ENCODE peak calls at places on chromosomes 3 and 15, in eight cellular contexts. One of them, this sample, is unnamed.

GRCh38 chr3:194522579-194523046 is 35.8 kb upstream of the ATP13A3 start:
- DNase-seq in PC-3: peak; percentile 82
- DNase-seq in cardiac muscle cell: peak; percentile 76
- DNase-seq in fibroblast of lung: peak; percentile 83
- DNase-seq in WERI-Rb-1: no peak
- DNase-seq in SK-N-SH: no peak
- DNase-seq in PC-9: peak; percentile 43
- DNase-seq in upper lobe of right lung: no peak
- DNase-seq in this sample: no peak

GRCh38 chr3:16936656-16937055 is 51.9 kb downstream of the PLCL2 start:
- DNase-seq in SK-N-SH: no peak
- DNase-seq in PC-9: no peak
- DNase-seq in PC-3: no peak
- DNase-seq in fibroblast of lung: no peak
- DNase-seq in WERI-Rb-1: no peak
- DNase-seq in cardiac muscle cell: no peak
- DNase-seq in upper lobe of right lung: no peak
- DNase-seq in this sample: no peak

GRCh38 chr15:77841376-77841775 is 208.7 kb upstream of the LINGO1 start:
- DNase-seq in WERI-Rb-1: no peak
- DNase-seq in SK-N-SH: no peak
- DNase-seq in upper lobe of right lung: peak; percentile 19
- DNase-seq in cardiac muscle cell: no peak
- DNase-seq in PC-9: no peak
- DNase-seq in PC-3: no peak
- DNase-seq in fibroblast of lung: no peak
- DNase-seq in this sample: no peak

GRCh38 chr3:30779686-30780287 is 114.7 kb downstream of the GADL1 start:
- DNase-seq in fibroblast of lung: no peak
- DNase-seq in SK-N-SH: peak; percentile 9
- DNase-seq in cardiac muscle cell: peak; percentile 59
- DNase-seq in PC-9: no peak
- DNase-seq in WERI-Rb-1: peak; percentile 46
- DNase-seq in upper lobe of right lung: no peak
- DNase-seq in PC-3: peak; percentile 72
- DNase-seq in this sample: no peak

GRCh38 chr3:105676621-105677300 is 192.1 kb downstream of the CBLB start:
- DNase-seq in fibroblast of lung: no peak
- DNase-seq in cardiac muscle cell: no peak
- DNase-seq in SK-N-SH: no peak
- DNase-seq in PC-9: no peak
- DNase-seq in WERI-Rb-1: no peak
- DNase-seq in upper lobe of right lung: no peak
- DNase-seq in PC-3: no peak
- DNase-seq in this sample: no peak

GRCh38 chr3:105656607-105657504 is 212.0 kb downstream of the CBLB start:
- DNase-seq in PC-9: no peak
- DNase-seq in upper lobe of right lung: no peak
- DNase-seq in WERI-Rb-1: no peak
- DNase-seq in fibroblast of lung: peak; percentile 21
- DNase-seq in SK-N-SH: no peak
- DNase-seq in cardiac muscle cell: no peak
- DNase-seq in PC-3: no peak
- DNase-seq in this sample: no peak

GRCh38 chr3:120796944-120797343 is 54.4 kb downstream of the GTF2E1 start:
- DNase-seq in upper lobe of right lung: no peak
- DNase-seq in WERI-Rb-1: no peak
- DNase-seq in cardiac muscle cell: no peak
- DNase-seq in SK-N-SH: no peak
- DNase-seq in fibroblast of lung: no peak
- DNase-seq in PC-3: no peak
- DNase-seq in PC-9: no peak
- DNase-seq in this sample: no peak

GRCh38 chr3:116815831-116816588 is 106.4 kb downstream of the TUSC7 start:
- DNase-seq in PC-9: no peak
- DNase-seq in fibroblast of lung: peak; percentile 55
- DNase-seq in upper lobe of right lung: no peak
- DNase-seq in WERI-Rb-1: peak; percentile 10
- DNase-seq in cardiac muscle cell: peak; percentile 0
- DNase-seq in PC-3: no peak
- DNase-seq in SK-N-SH: peak; percentile 49
- DNase-seq in this sample: no peak

GRCh38 chr3:150147776-150148175 is 177.1 kb upstream of the PFN2 start:
- DNase-seq in WERI-Rb-1: peak; percentile 33
- DNase-seq in cardiac muscle cell: peak; percentile 58
- DNase-seq in SK-N-SH: no peak
- DNase-seq in upper lobe of right lung: no peak
- DNase-seq in PC-3: peak; percentile 38
- DNase-seq in fibroblast of lung: peak; percentile 75
- DNase-seq in PC-9: no peak
- DNase-seq in this sample: no peak

GRCh38 chr15:56327721-56328502 is 37.3 kb upstream of the TEX9 start:
- DNase-seq in fibroblast of lung: peak; percentile 40
- DNase-seq in PC-3: peak; percentile 73
- DNase-seq in WERI-Rb-1: no peak
- DNase-seq in cardiac muscle cell: peak; percentile 41
- DNase-seq in SK-N-SH: no peak
- DNase-seq in upper lobe of right lung: no peak
- DNase-seq in PC-9: peak; percentile 78
- DNase-seq in this sample: no peak

GRCh38 chr3:141845407-141846049 is 30.9 kb upstream of the ATP1B3 start:
- DNase-seq in PC-9: no peak
- DNase-seq in SK-N-SH: no peak
- DNase-seq in WERI-Rb-1: peak; percentile 27
- DNase-seq in fibroblast of lung: no peak
- DNase-seq in PC-3: no peak
- DNase-seq in cardiac muscle cell: no peak
- DNase-seq in upper lobe of right lung: no peak
- DNase-seq in this sample: peak; percentile 31

GRCh38 chr3:139534444-139534812 is 5.1 kb downstream of the RBP1 start:
- DNase-seq in SK-N-SH: no peak
- DNase-seq in cardiac muscle cell: peak; percentile 87
- DNase-seq in fibroblast of lung: peak; percentile 95
- DNase-seq in PC-3: peak; percentile 87
- DNase-seq in upper lobe of right lung: no peak
- DNase-seq in PC-9: peak; percentile 70
- DNase-seq in WERI-Rb-1: peak; percentile 80
- DNase-seq in this sample: no peak

GRCh38 chr15:59991919-59992318 is 12.2 kb upstream of the FOXB1 start:
- DNase-seq in WERI-Rb-1: no peak
- DNase-seq in PC-9: no peak
- DNase-seq in SK-N-SH: no peak
- DNase-seq in PC-3: no peak
- DNase-seq in cardiac muscle cell: no peak
- DNase-seq in upper lobe of right lung: no peak
- DNase-seq in fibroblast of lung: no peak
- DNase-seq in this sample: no peak

GRCh38 chr15:48963524-48964113 is at the start of gene SHC4:
- DNase-seq in WERI-Rb-1: no peak
- DNase-seq in fibroblast of lung: peak; percentile 79
- DNase-seq in upper lobe of right lung: peak; percentile 67
- DNase-seq in PC-3: peak; percentile 75
- DNase-seq in SK-N-SH: peak; percentile 84
- DNase-seq in cardiac muscle cell: peak; percentile 87
- DNase-seq in PC-9: peak; percentile 24
- DNase-seq in this sample: no peak

GRCh38 chr3:186368717-186369116 is 6.7 kb upstream of the DGKG start:
- DNase-seq in SK-N-SH: no peak
- DNase-seq in cardiac muscle cell: no peak
- DNase-seq in PC-9: no peak
- DNase-seq in PC-3: no peak
- DNase-seq in fibroblast of lung: no peak
- DNase-seq in WERI-Rb-1: no peak
- DNase-seq in upper lobe of right lung: no peak
- DNase-seq in this sample: no peak

GRCh38 chr15:41971893-41972340 is 440 bp downstream of the EHD4 start:
- DNase-seq in fibroblast of lung: no peak
- DNase-seq in PC-3: no peak
- DNase-seq in PC-9: no peak
- DNase-seq in WERI-Rb-1: peak; percentile 28
- DNase-seq in cardiac muscle cell: no peak
- DNase-seq in upper lobe of right lung: no peak
- DNase-seq in SK-N-SH: peak; percentile 73
- DNase-seq in this sample: no peak

GRCh38 chr3:170897978-170898377 is 10.5 kb downstream of the EIF5A2 start:
- DNase-seq in fibroblast of lung: no peak
- DNase-seq in cardiac muscle cell: no peak
- DNase-seq in SK-N-SH: no peak
- DNase-seq in WERI-Rb-1: no peak
- DNase-seq in PC-3: no peak
- DNase-seq in PC-9: no peak
- DNase-seq in upper lobe of right lung: no peak
- DNase-seq in this sample: no peak

GRCh38 chr3:170893894-170894293 is 14.5 kb downstream of the EIF5A2 start:
- DNase-seq in PC-3: no peak
- DNase-seq in PC-9: no peak
- DNase-seq in upper lobe of right lung: no peak
- DNase-seq in WERI-Rb-1: no peak
- DNase-seq in cardiac muscle cell: no peak
- DNase-seq in SK-N-SH: no peak
- DNase-seq in fibroblast of lung: no peak
- DNase-seq in this sample: no peak

GRCh38 chr3:170903123-170903522 is 5.3 kb downstream of the EIF5A2 start:
- DNase-seq in fibroblast of lung: no peak
- DNase-seq in WERI-Rb-1: no peak
- DNase-seq in cardiac muscle cell: no peak
- DNase-seq in PC-3: no peak
- DNase-seq in PC-9: no peak
- DNase-seq in SK-N-SH: no peak
- DNase-seq in upper lobe of right lung: no peak
- DNase-seq in this sample: no peak

GRCh38 chr3:170896781-170897180 is 11.7 kb downstream of the EIF5A2 start:
- DNase-seq in PC-9: no peak
- DNase-seq in upper lobe of right lung: no peak
- DNase-seq in PC-3: no peak
- DNase-seq in fibroblast of lung: no peak
- DNase-seq in SK-N-SH: no peak
- DNase-seq in cardiac muscle cell: no peak
- DNase-seq in WERI-Rb-1: no peak
- DNase-seq in this sample: no peak

DNA sequence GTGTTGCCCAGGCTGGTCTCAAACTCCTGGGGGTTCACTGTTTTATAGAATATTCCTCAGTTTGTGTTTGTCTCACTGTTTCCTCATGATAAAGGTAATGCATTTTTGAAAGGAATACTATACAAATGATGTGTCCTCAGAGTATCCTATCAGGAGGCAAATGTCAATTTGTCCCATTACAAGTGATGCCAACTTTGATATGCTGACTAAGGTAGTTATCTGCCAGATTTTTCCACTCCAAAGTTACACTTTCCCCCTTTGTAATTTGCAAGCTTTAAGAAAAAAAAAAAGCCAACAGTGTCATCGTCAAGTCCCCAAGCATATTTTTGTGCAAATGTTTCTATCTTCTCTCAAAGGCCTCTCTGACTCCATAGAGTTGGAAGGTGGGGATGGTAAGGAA is 9.0 kb downstream of the EIF5A2 start:
- DNase-seq in SK-N-SH: no peak
- DNase-seq in upper lobe of right lung: no peak
- DNase-seq in PC-3: no peak
- DNase-seq in cardiac muscle cell: no peak
- DNase-seq in WERI-Rb-1: no peak
- DNase-seq in fibroblast of lung: no peak
- DNase-seq in PC-9: no peak
- DNase-seq in this sample: no peak
- TF ChIP-seq CTCF in SK-N-SH: no peak
- TF ChIP-seq CTCF in upper lobe of right lung: no peak
- TF ChIP-seq CTCF in PC-3: no peak
- TF ChIP-seq CTCF in cardiac muscle cell: no peak
- TF ChIP-seq CTCF in WERI-Rb-1: no peak
- TF ChIP-seq CTCF in fibroblast of lung: no peak
- TF ChIP-seq CTCF in PC-9: no peak
- TF ChIP-seq CTCF in this sample: no peak

DNA sequence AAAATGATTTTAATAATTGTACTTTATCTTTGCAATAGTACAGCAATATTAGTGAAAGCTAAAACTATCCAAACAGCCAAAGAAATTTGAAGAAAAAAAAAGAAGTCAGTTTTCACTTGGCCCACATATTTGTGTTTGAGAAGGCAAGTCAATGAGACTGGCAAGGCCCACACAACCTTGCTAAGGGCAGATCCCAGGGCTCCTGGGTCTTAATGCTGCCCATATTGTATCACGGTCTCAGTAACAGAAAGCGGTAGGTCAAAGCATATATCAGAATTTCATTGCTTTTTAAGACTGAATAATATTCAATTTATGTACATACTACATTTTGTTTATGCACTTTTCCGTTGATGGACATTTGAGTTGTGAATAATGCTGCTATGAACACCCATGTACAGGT is 262.0 kb upstream of the TOPAZ1 start:
- DNase-seq in PC-9: no peak
- DNase-seq in upper lobe of right lung: no peak
- DNase-seq in WERI-Rb-1: no peak
- DNase-seq in cardiac muscle cell: no peak
- DNase-seq in fibroblast of lung: no peak
- DNase-seq in SK-N-SH: no peak
- DNase-seq in PC-3: no peak
- DNase-seq in this sample: no peak
- H3K27me3 ChIP-seq in PC-9: no peaks in the 10 kb centered on the region
- H3K27me3 ChIP-seq in upper lobe of right lung: no peaks in the 10 kb centered on the region
- H3K27me3 ChIP-seq in WERI-Rb-1: no peaks in the 10 kb centered on the region
- H3K27me3 ChIP-seq in cardiac muscle cell: no peaks in the 10 kb centered on the region
- H3K27me3 ChIP-seq in fibroblast of lung: no peaks in the 10 kb centered on the region
- H3K27me3 ChIP-seq in SK-N-SH: no peaks in the 10 kb centered on the region
- H3K27me3 ChIP-seq in PC-3: no peaks in the 10 kb centered on the region
- H3K27me3 ChIP-seq in this sample: no peaks in the 10 kb centered on the region

GRCh38 chr3:168249539-168250414 is 154.1 kb upstream of the GOLIM4 start:
- DNase-seq in PC-9: peak; percentile 87
- DNase-seq in cardiac muscle cell: peak; percentile 72
- DNase-seq in WERI-Rb-1: peak; percentile 91
- DNase-seq in SK-N-SH: peak; percentile 89
- DNase-seq in fibroblast of lung: peak; percentile 81
- DNase-seq in upper lobe of right lung: peak; percentile 90
- DNase-seq in PC-3: peak; percentile 77
- DNase-seq in this sample: no peak
- TF ChIP-seq CTCF in PC-9: peak; percentile 62
- TF ChIP-seq CTCF in cardiac muscle cell: peak; percentile 37
- TF ChIP-seq CTCF in WERI-Rb-1: peak; percentile 71
- TF ChIP-seq CTCF in SK-N-SH: peak; percentile 44
- TF ChIP-seq CTCF in fibroblast of lung: peak; percentile 15
- TF ChIP-seq CTCF in upper lobe of right lung: peak; percentile 33
- TF ChIP-seq CTCF in PC-3: peak; percentile 58
- TF ChIP-seq CTCF in this sample: no peak

DNA sequence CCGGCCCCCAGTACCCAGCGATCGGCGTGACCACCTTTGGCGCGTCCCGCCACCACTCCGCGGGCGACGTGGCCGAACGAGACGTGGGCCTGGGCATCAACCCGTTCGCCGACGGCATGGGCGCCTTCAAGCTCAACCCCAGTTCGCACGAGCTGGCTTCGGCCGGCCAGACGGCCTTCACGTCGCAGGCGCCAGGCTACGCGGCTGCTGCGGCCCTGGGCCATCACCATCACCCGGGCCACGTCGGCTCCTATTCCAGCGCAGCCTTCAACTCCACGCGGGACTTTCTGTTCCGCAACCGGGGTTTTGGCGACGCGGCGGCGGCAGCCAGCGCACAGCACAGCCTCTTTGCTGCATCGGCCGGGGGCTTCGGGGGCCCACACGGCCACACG is 957 bp downstream of the ZIC1 start:
- DNase-seq in upper lobe of right lung: no peak
- DNase-seq in cardiac muscle cell: no peak
- DNase-seq in fibroblast of lung: no peak
- DNase-seq in SK-N-SH: no peak
- DNase-seq in PC-3: no peak
- DNase-seq in PC-9: no peak
- DNase-seq in WERI-Rb-1: no peak
- DNase-seq in this sample: no peak
- H3K27me3 ChIP-seq in upper lobe of right lung: peaks cover 98% of the 10 kb centered on the region
- H3K27me3 ChIP-seq in cardiac muscle cell: peaks cover 100% of the 10 kb centered on the region
- H3K27me3 ChIP-seq in fibroblast of lung: peaks cover 96% of the 10 kb centered on the region
- H3K27me3 ChIP-seq in SK-N-SH: peaks cover 75% of the 10 kb centered on the region
- H3K27me3 ChIP-seq in PC-3: peaks cover 88% of the 10 kb centered on the region
- H3K27me3 ChIP-seq in PC-9: no peaks in the 10 kb centered on the region
- H3K27me3 ChIP-seq in WERI-Rb-1: no peaks in the 10 kb centered on the region
- H3K27me3 ChIP-seq in this sample: peaks cover 99% of the 10 kb centered on the region